ENCODE peak calls at places on chromosome 9, in five cellular contexts. E is chondrocyte; W is activated effector memory CD4-positive, alpha-beta T cell treated with Interleukin-2 at 50 U/mL for 16 hours; F is T1000; O is NCI-H82. M is an unnamed sample.

GRCh38 chr9:85248514-85249312 is 493.0 kb downstream of the AGTPBP1 start:
- DNase-seq in W (no peak), O (no peak), F (peak), E (no peak), M (peak)

GRCh38 chr9:3001311-3001710 is 157.4 kb upstream of the PUM3 start:
- DNase-seq in E (no peak), O (no peak), W (no peak), F (no peak), M (no peak)

GRCh38 chr9:132698989-132699388 is 28.7 kb downstream of the GTF3C4 start:
- DNase-seq in F (no peak), W (no peak), O (no peak), E (no peak), M (no peak)

GRCh38 chr9:92654481-92655301 is 15.2 kb downstream of the IPPK start:
- DNase-seq in O (no peak), F (no peak), W (no peak), E (peak), M (no peak)

GRCh38 chr9:121686930-121687541 is 35.6 kb downstream of the DAB2IP start:
- DNase-seq in E (peak), W (no peak), F (peak), O (peak), M (peak)

GRCh38 chr9:38084556-38084880 is 15.5 kb upstream of the SHB start:
- DNase-seq in O (peak), W (no peak), E (no peak), F (no peak), M (no peak)

GRCh38 chr9:136219276-136219675 is 14.3 kb upstream of the LHX3 start:
- DNase-seq in E (no peak), F (peak), W (no peak), O (no peak), M (peak)

GRCh38 chr9:90783964-90784363 is 17.7 kb upstream of the SYK start:
- DNase-seq in O (no peak), W (no peak), E (no peak), F (no peak), M (no peak)

GRCh38 chr9:136644343-136644592 is 18.4 kb upstream of the EGFL7 start:
- DNase-seq in W (no peak), F (no peak), O (peak), E (no peak), M (no peak)

GRCh38 chr9:106588601-106589000 is 274.4 kb upstream of the ZNF462 start:
- DNase-seq in W (no peak), O (no peak), E (no peak), F (peak), M (no peak)

GRCh38 chr9:132168347-132168746 is 6.5 kb downstream of the NTNG2 start:
- DNase-seq in E (no peak), F (no peak), O (no peak), W (no peak), M (no peak)

GRCh38 chr9:2229109-2229733 is 214.1 kb downstream of the SMARCA2 start:
- DNase-seq in W (no peak), F (no peak), E (no peak), O (no peak), M (no peak)

GRCh38 chr9:94663139-94663538 is 23.8 kb upstream of the FBP1 start:
- DNase-seq in W (no peak), O (no peak), E (no peak), F (no peak), M (no peak)

GRCh38 chr9:126147186-126147585 is 179.4 kb upstream of the MVB12B start:
- DNase-seq in F (no peak), O (no peak), E (peak), W (no peak), M (no peak)

GRCh38 chr9:126144617-126145456 is 181.8 kb upstream of the MVB12B start:
- DNase-seq in F (no peak), E (peak), W (no peak), O (no peak), M (no peak)

GRCh38 chr9:135255843-135256567 is 168.5 kb downstream of the OLFM1 start:
- DNase-seq in F (no peak), W (no peak), E (peak), O (no peak), M (no peak)

GRCh38 chr9:15576350-15577050 is 23.7 kb downstream of the CCDC171 start:
- DNase-seq in E (no peak), O (no peak), W (no peak), F (no peak), M (no peak)

GRCh38 chr9:76761448-76761847 is 2.8 kb upstream of the PCA3 start:
- DNase-seq in F (no peak), O (no peak), W (no peak), E (no peak), M (no peak)

GRCh38 chr9:108259917-108260675 is 595.7 kb downstream of the ACTL7B start:
- DNase-seq in E (no peak), O (no peak), W (no peak), F (no peak), M (no peak)

GRCh38 chr9:124018731-124019697 is 7.4 kb downstream of the LHX2 start:
- DNase-seq in W (no peak), E (no peak), F (no peak), O (no peak), M (no peak)

GRCh38 chr9:2726620-2727335 is 9.5 kb downstream of the KCNV2 start:
- DNase-seq in O (no peak), F (no peak), E (no peak), W (no peak), M (peak)

GRCh38 chr9:76996700-76997099 is 22.8 kb upstream of the FOXB2 start:
- DNase-seq in O (peak), W (no peak), E (no peak), F (no peak), M (peak)

GRCh38 chr9:15635752-15636151 is 82.9 kb downstream of the CCDC171 start:
- DNase-seq in E (no peak), O (no peak), F (no peak), W (no peak), M (no peak)

GRCh38 chr9:81427870-81428269 is 261.5 kb downstream of the TLE1 start:
- DNase-seq in F (no peak), O (no peak), W (no peak), E (no peak), M (no peak)

GRCh38 chr9:87036482-87036881 is 89.2 kb upstream of the GAS1 start:
- DNase-seq in F (no peak), E (no peak), W (no peak), O (no peak), M (no peak)

GRCh38 chr9:136146126-136147037 is 27.7 kb upstream of the TMEM250 start:
- DNase-seq in F (no peak), O (no peak), W (no peak), E (no peak), M (no peak)

GRCh38 chr9:19409406-19410194 is 791 bp downstream of the ACER2 start:
- DNase-seq in W (no peak), E (no peak), F (no peak), O (no peak), M (no peak)

GRCh38 chr9:88993327-88993726 is 2.1 kb downstream of the S1PR3 start:
- DNase-seq in O (no peak), F (no peak), W (no peak), E (no peak), M (no peak)

GRCh38 chr9:34124103-34124502 is 2.4 kb downstream of the DCAF12 start:
- DNase-seq in E (no peak), W (no peak), F (no peak), O (no peak), M (no peak)

GRCh38 chr9:16146661-16147060 is 593.8 kb downstream of the CCDC171 start:
- DNase-seq in F (no peak), E (no peak), O (no peak), W (no peak), M (no peak)

GRCh38 chr9:93531374-93531773 is 45.0 kb upstream of the PHF2 start:
- DNase-seq in E (no peak), O (no peak), W (no peak), F (no peak), M (no peak)

GRCh38 chr9:90921104-90921503 is 119.5 kb downstream of the SYK start:
- DNase-seq in E (no peak), W (no peak), F (no peak), O (no peak), M (no peak)

GRCh38 chr9:77807295-77807694 is 159.2 kb upstream of the GNA14 start:
- DNase-seq in O (no peak), F (peak), W (no peak), E (no peak), M (peak)

GRCh38 chr9:128653941-128654340 is 2.7 kb downstream of the DYNC2I2 start:
- DNase-seq in W (no peak), O (no peak), E (no peak), F (no peak), M (no peak)

GRCh38 chr9:38036359-38037084 is 32.5 kb downstream of the SHB start:
- DNase-seq in F (no peak), O (no peak), E (peak), W (no peak), M (peak)

GRCh38 chr9:121360975-121361374 is 9.1 kb downstream of the STOM start:
- DNase-seq in W (no peak), E (no peak), O (no peak), F (no peak), M (peak)